ENCODE peak calls at places on chromosomes 3 and 15, in eight cellular contexts. O is ascending aorta; M is activated CD4-positive, alpha-beta T cell treated with anti-CD3 and anti-CD28 coated beads, Interleukin-2, amount 50 U/mL, for 48 hours; W is astrocyte of the spinal cord; K is WTC11; H is activated T-helper 1 cell treated with anti-CD3 and anti-CD28 coated beads, Interleukin-2, amount 50 U/mL, for 16 hours; V is endothelial cell; Z is substantia nigra. N is an unnamed sample.

GRCh38 chr3:40120816-40121215 is 188.7 kb upstream of the EIF1B start:
- DNase-seq in O (no peak), M (no peak), W (peak), K (no peak), H (no peak), V (no peak), Z (no peak), N (no peak)

GRCh38 chr15:89494006-89494405 is 2.4 kb downstream of the RHCG start:
- DNase-seq in O (peak), M (no peak), W (no peak), K (no peak), H (no peak), V (no peak), Z (no peak), N (no peak)

GRCh38 chr3:58434990-58435389 is 1.4 kb upstream of the PDHB start:
- DNase-seq in O (peak), M (no peak), W (peak), K (peak), H (no peak), V (no peak), Z (no peak), N (peak)

GRCh38 chr3:171443211-171443957 is 16.8 kb downstream of the TNIK start:
- DNase-seq in O (no peak), M (no peak), W (no peak), K (no peak), H (no peak), V (no peak), Z (no peak), N (no peak)

GRCh38 chr15:63362196-63362595 is 19.4 kb downstream of the CA12 start:
- DNase-seq in O (no peak), M (no peak), W (no peak), K (no peak), H (no peak), V (no peak), Z (no peak), N (no peak)

GRCh38 chr3:112437146-112438022 is 61.9 kb downstream of the BTLA start:
- DNase-seq in O (no peak), M (peak), W (peak), K (no peak), H (no peak), V (no peak), Z (no peak), N (peak)

GRCh38 chr3:177150970-177151627 is 46.2 kb downstream of the TBL1XR1 start:
- DNase-seq in O (no peak), M (no peak), W (peak), K (no peak), H (no peak), V (no peak), Z (no peak), N (no peak)

GRCh38 chr15:72835289-72835890 is 51.8 kb upstream of the ADPGK start:
- DNase-seq in O (no peak), M (no peak), W (no peak), K (peak), H (no peak), V (no peak), Z (no peak), N (peak)

GRCh38 chr3:62562596-62562995 is 189.2 kb upstream of the FEZF2 start:
- DNase-seq in O (peak), M (no peak), W (no peak), K (no peak), H (no peak), V (no peak), Z (no peak), N (no peak)

GRCh38 chr15:51702710-51703109 is 21.4 kb downstream of the SCG3 start:
- DNase-seq in O (no peak), M (no peak), W (no peak), K (no peak), H (no peak), V (no peak), Z (no peak), N (no peak)

GRCh38 chr3:71310595-71311319 is 272.8 kb downstream of the FOXP1 start:
- DNase-seq in O (no peak), M (no peak), W (peak), K (no peak), H (no peak), V (no peak), Z (no peak), N (peak)

GRCh38 chr3:11389570-11390268 is 117.5 kb downstream of the ATG7 start:
- DNase-seq in O (no peak), M (no peak), W (no peak), K (no peak), H (no peak), V (no peak), Z (no peak), N (no peak)

GRCh38 chr3:32384938-32385337 is 6.7 kb upstream of the CMTM7 start:
- DNase-seq in O (peak), M (no peak), W (peak), K (no peak), H (no peak), V (peak), Z (no peak), N (no peak)

GRCh38 chr15:81001180-81002003 is 669 bp downstream of the TLNRD1 start:
- DNase-seq in O (peak), M (peak), W (peak), K (peak), H (peak), V (peak), Z (no peak), N (peak)

GRCh38 chr3:3683261-3683660 is 116.0 kb upstream of the LRRN1 start:
- DNase-seq in O (no peak), M (no peak), W (peak), K (no peak), H (no peak), V (no peak), Z (no peak), N (no peak)

GRCh38 chr3:181567446-181568075 is 144.2 kb upstream of the SOX2 start:
- DNase-seq in O (no peak), M (no peak), W (peak), K (no peak), H (no peak), V (no peak), Z (no peak), N (no peak)

GRCh38 chr3:46095307-46095706 is 68.0 kb upstream of the XCR1 start:
- DNase-seq in O (no peak), M (no peak), W (no peak), K (no peak), H (no peak), V (no peak), Z (no peak), N (no peak)

GRCh38 chr3:107241217-107241616 is 136.0 kb upstream of the CCDC54 start:
- DNase-seq in O (no peak), M (peak), W (peak), K (peak), H (no peak), V (peak), Z (peak), N (peak)

GRCh38 chr15:100180921-100181320 is 160.9 kb downstream of the ADAMTS17 start:
- DNase-seq in O (no peak), M (no peak), W (no peak), K (no peak), H (no peak), V (no peak), Z (no peak), N (no peak)

GRCh38 chr15:47523669-47524068 is 193.6 kb upstream of the SEMA6D start:
- DNase-seq in O (no peak), M (no peak), W (peak), K (no peak), H (no peak), V (no peak), Z (no peak), N (no peak)

GRCh38 chr15:56871180-56871579 is 47.3 kb upstream of the TCF12 start:
- DNase-seq in O (no peak), M (no peak), W (peak), K (no peak), H (no peak), V (no peak), Z (no peak), N (no peak)

GRCh38 chr15:90046846-90047481 is 45.8 kb downstream of the ZNF710 start:
- DNase-seq in O (no peak), M (no peak), W (no peak), K (no peak), H (no peak), V (no peak), Z (no peak), N (peak)

GRCh38 chr3:23992051-23992628 is 47.1 kb downstream of the NR1D2 start:
- DNase-seq in O (no peak), M (no peak), W (peak), K (no peak), H (no peak), V (no peak), Z (peak), N (no peak)

GRCh38 chr15:46127361-46127874 is 492.6 kb downstream of the SQOR start:
- DNase-seq in O (no peak), M (no peak), W (peak), K (no peak), H (no peak), V (no peak), Z (no peak), N (no peak)